ENCODE peak calls at places on chromosomes 1 and 21, in five cellular contexts. L is activated naive CD4-positive, alpha-beta T cell treated with anti-CD3 and anti-CD28 coated beads, Interleukin-2, amount 50 U/mL, for 72 hours; E is NCI-H2081; C is uterus; P is tibial artery. H is an unnamed sample.

GRCh38 chr1:89546082-89546889 is 21.7 kb downstream of the LRRC8B start:
- DNase-seq in L (no peak), E (no peak), C (no peak), P (no peak), H (no peak)

GRCh38 chr1:153563991-153564390 is 1.7 kb downstream of the S100A2 start:
- DNase-seq in L (no peak), E (no peak), C (peak; percentile 8), P (no peak), H (no peak)

GRCh38 chr1:214532070-214532469 is 19.3 kb downstream of the PTPN14 start:
- DNase-seq in L (no peak), E (no peak), C (no peak), P (no peak), H (no peak)

GRCh38 chr1:109214695-109215623 is 1.2 kb downstream of the SARS1 start:
- DNase-seq in L (peak; percentile 53), E (peak; percentile 64), C (peak; percentile 39), P (peak; percentile 80), H (peak; percentile 96)

GRCh38 chr1:160285506-160285905 is 573 bp upstream of the PEX19 start:
- DNase-seq in L (no peak), E (no peak), C (no peak), P (no peak), H (no peak)

GRCh38 chr1:8202182-8202905 is 115.6 kb upstream of the SLC45A1 start:
- DNase-seq in L (no peak), E (no peak), C (peak; percentile 77), P (peak; percentile 95), H (peak; percentile 81)

GRCh38 chr21:34967509-34968289 is 81.4 kb downstream of the RUNX1 start:
- DNase-seq in L (peak; percentile 61), E (no peak), C (no peak), P (no peak), H (no peak)

GRCh38 chr1:214558002-214558770 is 6.8 kb upstream of the PTPN14 start:
- DNase-seq in L (no peak), E (no peak), C (peak; percentile 31), P (no peak), H (peak; percentile 62)

GRCh38 chr1:25731626-25732370 is 68.2 kb upstream of the SELENON start:
- DNase-seq in L (no peak), E (no peak), C (no peak), P (no peak), H (no peak)

GRCh38 chr1:38603907-38604306 is 255.7 kb downstream of the RRAGC start:
- DNase-seq in L (no peak), E (no peak), C (no peak), P (no peak), H (no peak)

GRCh38 chr1:226588484-226588883 is 39.9 kb downstream of the STUM start:
- DNase-seq in L (no peak), E (no peak), C (no peak), P (no peak), H (no peak)

GRCh38 chr1:45394342-45394741 is 54.1 kb upstream of the MUTYH start:
- DNase-seq in L (no peak), E (no peak), C (no peak), P (no peak), H (peak; percentile 51)

GRCh38 chr1:156671804-156672203 is 5.4 kb downstream of the NES start:
- DNase-seq in L (no peak), E (no peak), C (no peak), P (no peak), H (no peak)

GRCh38 chr1:191419842-191420241 is 738.4 kb upstream of the RGS18 start:
- DNase-seq in L (no peak), E (no peak), C (no peak), P (no peak), H (no peak)

GRCh38 chr1:183610053-183610452 is 19.8 kb upstream of the NCF2 start:
- DNase-seq in L (no peak), E (peak; percentile 42), C (no peak), P (no peak), H (no peak)

GRCh38 chr1:96513136-96513535 is 208.4 kb upstream of the PTBP2 start:
- DNase-seq in L (no peak), E (no peak), C (no peak), P (no peak), H (no peak)

GRCh38 chr1:66532798-66533783 is 862 bp upstream of the SGIP1 start:
- DNase-seq in L (peak; percentile 15), E (peak; percentile 66), C (peak; percentile 46), P (peak; percentile 70), H (peak; percentile 70)

GRCh38 chr1:5751171-5751556 is 241.1 kb downstream of the NPHP4 start:
- DNase-seq in L (no peak), E (no peak), C (no peak), P (peak; percentile 32), H (no peak)

GRCh38 chr1:42692461-42692860 is 10.2 kb downstream of the YBX1 start:
- DNase-seq in L (no peak), E (no peak), C (no peak), P (no peak), H (no peak)

GRCh38 chr1:246157516-246157915 is 349.6 kb downstream of the SMYD3 start:
- DNase-seq in L (no peak), E (peak; percentile 37), C (no peak), P (no peak), H (no peak)

GRCh38 chr1:202165267-202165941 is 5.0 kb upstream of the PTPN7 start:
- DNase-seq in L (no peak), E (no peak), C (no peak), P (no peak), H (no peak)

GRCh38 chr21:27365394-27365793 is 398.5 kb upstream of the ADAMTS5 start:
- DNase-seq in L (no peak), E (no peak), C (no peak), P (no peak), H (no peak)